ENCODE peak calls at places on chromosomes 6 and 20, in ten cellular contexts. R, B, L, Q, D, F, H, A, J and P are unnamed samples.

GRCh38 chr6:24492475-24492874 is 2.3 kb upstream of the ALDH5A1 start:
- DNase-seq in R (peak; percentile 51), B (no peak), L (no peak), Q (no peak), D (peak; percentile 12), F (peak; percentile 24), H (peak; percentile 76), A (peak; percentile 56), J (no peak), P (no peak)

GRCh38 chr6:46626228-46626909 is 26.2 kb downstream of the CYP39A1 start:
- DNase-seq in R (no peak), B (no peak), L (no peak), Q (peak; percentile 37), D (no peak), F (no peak), H (peak; percentile 87), A (no peak), J (peak; percentile 23), P (no peak)

GRCh38 chr20:24245093-24245492 is 224.3 kb upstream of the SYNDIG1 start:
- DNase-seq in R (no peak), B (no peak), L (no peak), Q (no peak), D (no peak), F (no peak), H (no peak), A (no peak), J (no peak), P (no peak)

GRCh38 chr6:48449002-48449401 is 338.0 kb upstream of the PTCHD4 start:
- DNase-seq in R (no peak), B (no peak), L (no peak), Q (no peak), D (no peak), F (no peak), H (no peak), A (no peak), J (no peak), P (no peak)

GRCh38 chr6:70215460-70215859 is 87.4 kb downstream of the COL9A1 start:
- DNase-seq in R (no peak), B (no peak), L (no peak), Q (no peak), D (no peak), F (no peak), H (no peak), A (no peak), J (no peak), P (no peak)

GRCh38 chr6:67639161-67639560 is 995.9 kb upstream of the ADGRB3 start:
- DNase-seq in R (no peak), B (no peak), L (no peak), Q (no peak), D (no peak), F (no peak), H (no peak), A (no peak), J (no peak), P (no peak)

GRCh38 chr20:14989891-14990290 is 652.5 kb upstream of the FLRT3 start:
- DNase-seq in R (no peak), B (no peak), L (no peak), Q (no peak), D (no peak), F (no peak), H (no peak), A (no peak), J (no peak), P (no peak)

GRCh38 chr6:137776786-137777185 is 90.3 kb upstream of the TNFAIP3 start:
- DNase-seq in R (no peak), B (no peak), L (no peak), Q (no peak), D (no peak), F (no peak), H (no peak), A (no peak), J (no peak), P (no peak)

GRCh38 chr6:154830771-154831170 is 97.6 kb downstream of the SCAF8 start:
- DNase-seq in R (no peak), B (no peak), L (no peak), Q (no peak), D (no peak), F (no peak), H (no peak), A (no peak), J (no peak), P (no peak)

GRCh38 chr6:7058250-7058923 is 49.4 kb upstream of the RREB1 start:
- DNase-seq in R (no peak), B (no peak), L (peak; percentile 82), Q (peak; percentile 96), D (peak; percentile 84), F (peak; percentile 58), H (no peak), A (no peak), J (no peak), P (no peak)
- H3K27ac ChIP-seq in R (peak overlapping the region; percentile 61), B (no peak overlapping the region), L (peak overlapping the region; percentile 54), Q (peak overlapping the region; percentile 70), D (peak overlapping the region; percentile 89), F (peak overlapping the region; percentile 86), H (no peak overlapping the region), A (no peak overlapping the region), J (no peak overlapping the region), P (no peak overlapping the region)

GRCh38 chr20:49283176-49283702 is 5.4 kb upstream of the ZNFX1 start:
- DNase-seq in R (no peak), B (no peak), L (no peak), Q (no peak), D (no peak), F (no peak), H (no peak), A (no peak), J (no peak), P (peak; percentile 32)
- H3K4me1 ChIP-seq in R (peaks cover 18% of the 10 kb centered on the region), B (peaks cover 4% of the 10 kb centered on the region), L (peaks cover 13% of the 10 kb centered on the region), Q (peaks cover 12% of the 10 kb centered on the region), D (peaks cover 30% of the 10 kb centered on the region), F (peaks cover 47% of the 10 kb centered on the region), H (peaks cover 70% of the 10 kb centered on the region), A (peaks cover 10% of the 10 kb centered on the region), J (peaks cover 49% of the 10 kb centered on the region), P (peaks cover 51% of the 10 kb centered on the region)

GRCh38 chr6:44662461-44663121 is 275.1 kb downstream of the CDC5L start:
- DNase-seq in R (no peak), B (no peak), L (peak; percentile 53), Q (no peak), D (peak; percentile 77), F (no peak), H (no peak), A (no peak), J (no peak), P (no peak)

GRCh38 chr6:44661221-44661609 is 273.7 kb downstream of the CDC5L start:
- DNase-seq in R (no peak), B (no peak), L (no peak), Q (peak; percentile 23), D (no peak), F (no peak), H (no peak), A (no peak), J (no peak), P (no peak)

GRCh38 chr6:44659676-44660170 is 272.2 kb downstream of the CDC5L start:
- DNase-seq in R (no peak), B (no peak), L (no peak), Q (no peak), D (no peak), F (no peak), H (no peak), A (no peak), J (no peak), P (no peak)

GRCh38 chr6:44661631-44662030 is 274.1 kb downstream of the CDC5L start:
- DNase-seq in R (no peak), B (no peak), L (no peak), Q (no peak), D (no peak), F (no peak), H (no peak), A (no peak), J (no peak), P (no peak)

DNA sequence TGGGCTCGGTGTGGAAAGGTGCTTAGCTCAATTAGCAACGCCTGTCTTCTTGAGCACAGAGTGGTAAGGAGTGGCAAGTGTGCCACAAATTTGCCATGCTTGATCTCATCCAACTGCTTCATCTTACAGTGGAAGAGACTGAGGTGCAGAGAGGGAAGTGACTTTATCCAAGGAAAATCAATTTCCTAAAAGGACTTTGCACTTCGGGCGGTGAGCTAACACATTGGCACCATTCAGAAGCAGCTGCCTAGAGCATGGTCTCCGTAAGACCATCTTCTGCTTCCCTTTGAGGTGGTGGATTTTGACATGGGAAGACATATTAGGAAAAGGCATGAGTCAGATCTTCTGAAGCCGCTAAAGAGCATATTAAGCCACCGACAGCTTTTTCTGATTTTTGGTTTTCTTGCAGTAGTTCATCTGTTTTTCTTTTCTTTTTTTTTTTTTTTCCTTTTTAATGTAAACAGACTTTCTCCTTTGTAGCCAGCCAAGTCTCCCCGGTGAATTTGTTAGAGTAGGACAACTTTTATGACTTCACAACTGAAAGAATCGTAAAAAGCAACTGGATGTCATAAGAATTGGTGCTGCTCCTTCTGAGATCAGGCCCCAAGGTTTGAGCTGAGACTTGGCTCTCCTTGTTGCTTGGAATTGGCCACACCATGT is 273.2 kb downstream of the CDC5L start:
- DNase-seq in R (no peak), B (no peak), L (no peak), Q (peak; percentile 54), D (no peak), F (no peak), H (no peak), A (no peak), J (no peak), P (no peak)
- H3K27ac ChIP-seq in R (no peak overlapping the region), B (no peak overlapping the region), L (no peak overlapping the region), Q (no peak overlapping the region), D (no peak overlapping the region), F (no peak overlapping the region), H (no peak overlapping the region), A (no peak overlapping the region), J (no peak overlapping the region), P (no peak overlapping the region)

DNA sequence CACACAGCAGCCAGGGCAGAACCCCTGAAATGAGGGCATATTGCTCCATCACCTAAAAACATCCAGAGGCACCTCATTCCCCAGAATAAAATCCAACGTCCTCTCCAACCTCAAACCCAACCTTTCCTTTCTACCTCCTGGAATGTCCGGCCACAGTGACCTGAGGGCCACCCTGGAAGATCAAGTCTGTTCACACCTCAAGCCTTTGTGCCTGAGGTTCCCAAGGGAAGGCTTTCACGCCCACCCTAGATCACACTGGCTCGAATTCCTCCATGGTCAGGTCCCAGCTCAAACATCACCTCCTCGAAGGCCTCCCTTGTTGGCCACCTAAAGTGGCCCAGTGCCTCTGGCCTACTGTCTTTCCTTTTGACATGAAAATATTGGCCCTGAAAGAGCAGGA is 88.9 kb downstream of the ZMYND8 start:
- DNase-seq in R (no peak), B (no peak), L (no peak), Q (no peak), D (no peak), F (no peak), H (no peak), A (no peak), J (no peak), P (no peak)
- H3K4me1 ChIP-seq in R (no peaks in the 10 kb centered on the region), B (no peaks in the 10 kb centered on the region), L (no peaks in the 10 kb centered on the region), Q (no peaks in the 10 kb centered on the region), D (no peaks in the 10 kb centered on the region), F (no peaks in the 10 kb centered on the region), H (peaks cover 72% of the 10 kb centered on the region), A (peaks cover 8% of the 10 kb centered on the region), J (peaks cover 25% of the 10 kb centered on the region), P (no peaks in the 10 kb centered on the region)

DNA sequence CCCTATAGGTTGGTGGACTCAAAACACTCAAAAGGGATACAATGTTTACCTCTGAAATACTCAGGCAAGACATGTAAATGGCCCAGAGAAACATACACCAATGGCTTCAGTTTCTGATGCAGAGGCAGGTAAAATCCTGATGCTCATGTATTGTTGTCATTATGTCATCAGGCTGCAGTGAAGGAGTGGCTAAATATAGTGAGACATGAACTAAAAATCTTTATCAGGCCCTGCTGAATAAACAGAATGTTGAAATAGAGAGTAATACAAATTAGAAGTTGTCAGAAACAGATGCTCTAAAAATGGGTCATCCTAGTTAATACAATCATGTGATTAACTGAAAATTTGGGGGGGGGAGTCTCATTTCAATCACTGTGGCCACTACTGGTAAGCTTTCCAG is 20.4 kb downstream of the PTPRK start:
- DNase-seq in R (no peak), B (no peak), L (no peak), Q (peak; percentile 49), D (no peak), F (no peak), H (no peak), A (no peak), J (no peak), P (no peak)
- H3K27ac ChIP-seq in R (no peak overlapping the region), B (no peak overlapping the region), L (peak overlapping the region; percentile 71), Q (peak overlapping the region; percentile 27), D (no peak overlapping the region), F (no peak overlapping the region), H (no peak overlapping the region), A (no peak overlapping the region), J (no peak overlapping the region), P (no peak overlapping the region)